ENCODE peak calls at places on chromosome X, in seven cellular contexts. N, H, R, K, D, G and X are unnamed samples.

GRCh38 chrX:40104649-40105015 is 6.9 kb upstream of the BCOR start:
- DNase-seq in N (peak), G (peak), K (no peak), D (peak), R (peak), H (no peak), X (no peak)

GRCh38 chrX:2691543-2692220 is 587 bp downstream of the CD99 start:
- DNase-seq in K (no peak), R (peak), H (peak), D (peak), G (peak), N (peak), X (no peak)

GRCh38 chrX:109472939-109473713 is 8.8 kb downstream of the GUCY2F start:
- DNase-seq in N (no peak), R (no peak), H (no peak), K (peak), D (peak), G (no peak), X (no peak)

GRCh38 chrX:131633285-131633917 is 89.5 kb downstream of the OR13H1 start:
- DNase-seq in K (peak), D (peak), R (peak), H (peak), N (peak), G (no peak), X (no peak)

GRCh38 chrX:69222103-69223090 is 57.1 kb upstream of the PJA1 start:
- DNase-seq in K (peak), H (peak), R (peak), G (peak), N (peak), D (peak), X (peak)

GRCh38 chrX:22950278-22951266 is 49.2 kb upstream of the DDX53 start:
- DNase-seq in H (no peak), G (no peak), K (peak), R (no peak), N (no peak), D (peak), X (no peak)

GRCh38 chrX:3262906-3263305 is 83.5 kb downstream of the MXRA5 start:
- DNase-seq in G (no peak), R (peak), K (no peak), D (no peak), H (peak), N (no peak), X (no peak)

GRCh38 chrX:46180258-46180687 is 364.9 kb downstream of the ZNF674 start:
- DNase-seq in D (no peak), K (no peak), G (no peak), R (no peak), H (no peak), N (no peak), X (no peak)

GRCh38 chrX:127570276-127570675 is 481.9 kb downstream of the ACTRT1 start:
- DNase-seq in R (no peak), D (no peak), K (no peak), G (no peak), H (no peak), N (no peak), X (no peak)

GRCh38 chrX:147950352-147950751 is 30.8 kb upstream of the FMR1NB start:
- DNase-seq in G (no peak), N (no peak), K (no peak), H (no peak), R (no peak), D (no peak), X (no peak)

GRCh38 chrX:103585421-103586313 is at the start of gene TCEAL4:
- DNase-seq in N (peak), K (peak), R (peak), H (peak), D (peak), G (peak), X (no peak)
- TF ChIP-seq POLR2A in N (peak), K (peak), R (peak), H (peak), D (peak), G (no peak), X (no peak)

GRCh38 chrX:53715336-53715924 is 28.9 kb upstream of the HUWE1 start:
- DNase-seq in D (no peak), K (no peak), R (no peak), G (no peak), N (no peak), H (no peak), X (no peak)
- TF ChIP-seq POLR2A in D (no peak), K (no peak), R (no peak), G (no peak), N (no peak), H (no peak), X (no peak)

DNA sequence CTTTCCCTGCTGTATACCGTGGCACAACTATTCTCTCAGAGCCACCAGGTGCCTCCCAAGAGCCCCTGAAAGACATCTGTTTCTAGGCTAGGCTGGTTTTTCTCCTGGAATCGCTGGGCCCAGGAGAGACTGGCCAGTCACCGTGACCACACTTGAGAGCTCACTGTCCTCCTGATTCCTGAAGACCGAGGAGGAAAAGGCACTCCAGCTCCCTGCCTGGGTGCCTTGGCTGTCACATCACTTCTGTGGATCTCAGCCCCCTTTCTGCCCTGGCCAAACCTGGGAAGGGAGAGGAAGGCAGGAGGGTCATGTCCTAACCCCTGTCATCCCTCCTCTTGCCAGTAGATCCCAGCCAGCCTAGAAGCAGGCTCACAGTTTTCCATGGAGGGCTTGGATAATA is 54.7 kb upstream of the LAS1L start:
- DNase-seq in R (no peak), G (peak), H (no peak), N (no peak), D (no peak), K (no peak), X (no peak)
- TF ChIP-seq POLR2A in R (no peak), G (no peak), H (no peak), N (no peak), D (no peak), K (no peak), X (no peak)

DNA sequence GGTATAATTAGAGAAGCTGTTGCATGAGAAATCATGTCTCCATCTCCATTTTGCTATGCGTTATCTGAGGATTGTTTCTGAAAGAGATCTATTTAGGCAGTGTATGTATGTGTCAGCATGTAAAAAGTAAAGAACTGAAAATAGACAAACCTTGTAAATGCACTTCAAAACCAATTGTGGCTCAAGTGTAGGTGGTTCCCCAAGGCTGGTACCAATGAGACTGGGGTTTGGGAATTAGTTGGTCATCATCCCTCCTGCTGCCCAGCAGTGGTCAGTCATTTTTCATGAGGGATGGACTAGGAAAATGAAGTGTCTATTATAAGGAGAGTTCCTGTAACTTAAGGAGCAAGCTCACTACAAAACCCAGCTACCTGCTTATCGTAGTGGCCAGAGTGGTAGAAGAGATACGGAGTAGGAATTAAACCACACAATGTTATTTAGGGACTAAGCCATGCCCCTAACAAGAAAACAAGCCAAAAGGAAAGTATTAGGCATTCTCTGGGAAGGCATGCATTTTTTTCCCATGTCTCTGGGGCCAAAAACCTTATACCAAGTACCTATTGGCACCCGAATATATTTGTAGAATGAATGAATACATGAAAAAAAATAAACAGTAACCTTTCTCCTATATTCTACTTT is 259.0 kb downstream of the CHIC1 start:
- DNase-seq in K (no peak), G (no peak), R (no peak), H (no peak), N (no peak), D (no peak), X (no peak)
- TF ChIP-seq POLR2A in K (no peak), G (no peak), R (no peak), H (no peak), N (no peak), D (no peak), X (no peak)

GRCh38 chrX:27619459-27619858 is 29.3 kb downstream of the DCAF8L2 start:
- DNase-seq in R (no peak), H (no peak), D (no peak), N (no peak), G (no peak), K (no peak), X (no peak)
- TF ChIP-seq POLR2A in R (no peak), H (no peak), D (no peak), N (no peak), G (no peak), K (no peak), X (no peak)

GRCh38 chrX:20266810-20267598 is at the start of gene RPS6KA3:
- DNase-seq in N (peak), H (peak), R (peak), K (no peak), G (peak), D (peak), X (peak)
- TF ChIP-seq POLR2A in N (peak), H (peak), R (peak), K (peak), G (no peak), D (peak), X (no peak)

GRCh38 chrX:17876135-17876534 is 15.0 kb upstream of the RAI2 start:
- DNase-seq in D (no peak), G (no peak), H (no peak), R (no peak), N (no peak), K (no peak), X (no peak)
- TF ChIP-seq POLR2A in D (no peak), G (no peak), H (no peak), R (no peak), N (no peak), K (no peak), X (no peak)

GRCh38 chrX:119398974-119399771 is at the start of gene SLC25A43:
- DNase-seq in G (peak), D (peak), R (peak), N (peak), H (no peak), K (peak), X (peak)
- TF ChIP-seq POLR2A in G (no peak), D (no peak), R (peak), N (no peak), H (peak), K (peak), X (no peak)